ENCODE peak calls at places on chromosome 4, in seven cellular contexts. G is GM12892, V is H1, O is HepG2, N is SK-N-SH, Z is GM12878, A is GM12891. Q is an unnamed sample.

GRCh38 chr4:119026662-119027444 is 108.8 kb upstream of the MYOZ2 start:
- DNase-seq in G (no peak), Z (no peak), A (no peak), O (no peak), V (no peak), N (no peak), Q (no peak)

GRCh38 chr4:151692821-151693504 is 67.8 kb downstream of the GATB start:
- DNase-seq in Z (no peak), O (no peak), V (no peak), A (no peak), N (no peak), G (no peak), Q (no peak)

GRCh38 chr4:159398236-159398638 is 295.4 kb downstream of the RAPGEF2 start:
- DNase-seq in A (no peak), N (no peak), O (no peak), G (no peak), Z (no peak), V (no peak), Q (no peak)

GRCh38 chr4:167622481-167623240 is 388.4 kb upstream of the SPOCK3 start:
- DNase-seq in G (peak), V (no peak), O (peak), Z (no peak), N (peak), A (peak), Q (peak)

GRCh38 chr4:8705161-8706145 is 112.9 kb downstream of the CPZ start:
- DNase-seq in Z (no peak), V (no peak), N (no peak), G (no peak), O (no peak), A (no peak), Q (no peak)

GRCh38 chr4:6565691-6566431 is 9.1 kb upstream of the MAN2B2 start:
- DNase-seq in A (no peak), O (no peak), V (no peak), G (no peak), N (no peak), Z (no peak), Q (no peak)

GRCh38 chr4:47235721-47236120 is 204.4 kb downstream of the GABRB1 start:
- DNase-seq in N (no peak), V (no peak), A (no peak), Z (no peak), G (no peak), O (no peak), Q (no peak)

GRCh38 chr4:103199009-103199408 is 866 bp upstream of the CENPE start:
- DNase-seq in O (no peak), A (no peak), Z (no peak), G (no peak), N (no peak), V (no peak), Q (no peak)

GRCh38 chr4:81452452-81453011 is 19.2 kb downstream of the RASGEF1B start:
- DNase-seq in Z (no peak), N (no peak), A (no peak), G (no peak), V (no peak), O (no peak), Q (no peak)

GRCh38 chr4:84582988-84583870 is at the start of gene CDS1:
- DNase-seq in G (peak), O (no peak), A (peak), V (no peak), N (peak), Z (no peak), Q (peak)

GRCh38 chr4:36206586-36206985 is 37.7 kb downstream of the ARAP2 start:
- DNase-seq in N (no peak), V (no peak), O (no peak), Z (no peak), G (no peak), A (no peak), Q (no peak)

GRCh38 chr4:141643557-141643956 is 7.2 kb downstream of the IL15 start:
- DNase-seq in Z (no peak), V (no peak), G (no peak), O (no peak), A (no peak), N (no peak), Q (no peak)

GRCh38 chr4:137267024-137267423 is 265.3 kb downstream of the PCDH18 start:
- DNase-seq in O (no peak), A (no peak), Z (no peak), N (no peak), G (no peak), V (no peak), Q (no peak)

GRCh38 chr4:184237612-184238011 is 19.9 kb upstream of the ENPP6 start:
- DNase-seq in V (no peak), N (no peak), G (no peak), A (no peak), Z (no peak), O (no peak), Q (no peak)

GRCh38 chr4:128123036-128123435 is 61.9 kb downstream of the LARP1B start:
- DNase-seq in O (no peak), V (no peak), A (no peak), Z (no peak), G (no peak), N (no peak), Q (no peak)

GRCh38 chr4:73021634-73022033 is 47.9 kb downstream of the COX18 start:
- DNase-seq in N (peak), A (peak), O (peak), Z (no peak), G (no peak), V (no peak), Q (peak)

GRCh38 chr4:134501973-134502372 is 300.4 kb upstream of the PABPC4L start:
- DNase-seq in N (no peak), G (no peak), Z (no peak), A (no peak), O (no peak), V (no peak), Q (no peak)

GRCh38 chr4:36324808-36325207 is 43.4 kb downstream of the DTHD1 start:
- DNase-seq in O (no peak), Z (no peak), A (no peak), V (no peak), G (no peak), N (no peak), Q (no peak)

GRCh38 chr4:54897590-54897989 is 227.8 kb downstream of the KDR start:
- DNase-seq in N (no peak), O (no peak), Z (no peak), A (no peak), V (no peak), G (no peak), Q (no peak)

GRCh38 chr4:184746532-184746870 is 12.6 kb upstream of the CENPU start:
- DNase-seq in G (no peak), Z (no peak), O (no peak), A (no peak), N (no peak), V (no peak), Q (no peak)

GRCh38 chr4:87286970-87287369 is 35.7 kb downstream of the HSD17B13 start:
- DNase-seq in G (no peak), N (no peak), A (no peak), O (no peak), V (no peak), Z (no peak), Q (no peak)

GRCh38 chr4:82525287-82525898 is 36.4 kb downstream of the TMEM150C start:
- DNase-seq in Z (no peak), G (no peak), V (no peak), A (no peak), N (no peak), O (no peak), Q (no peak)

GRCh38 chr4:147725673-147726072 is 6.2 kb upstream of the ARHGAP10 start:
- DNase-seq in N (no peak), A (no peak), G (no peak), V (no peak), Z (no peak), O (no peak), Q (no peak)

GRCh38 chr4:185282968-185283367 is 73.6 kb downstream of the SNX25 start:
- DNase-seq in N (no peak), V (no peak), A (no peak), G (no peak), Z (no peak), O (no peak), Q (no peak)

GRCh38 chr4:37245391-37245954 is 930 bp downstream of the NWD2 start:
- DNase-seq in O (no peak), Z (no peak), G (no peak), V (no peak), A (no peak), N (no peak), Q (no peak)

GRCh38 chr4:184805462-184806245 is 20.1 kb downstream of the ACSL1 start:
- DNase-seq in N (peak), V (no peak), O (no peak), G (no peak), A (no peak), Z (no peak), Q (no peak)

GRCh38 chr4:77036206-77036605 is 39.6 kb downstream of the CCNI start:
- DNase-seq in Z (no peak), N (no peak), O (no peak), G (no peak), A (no peak), V (no peak), Q (no peak)

GRCh38 chr4:93897559-93897958 is 69.0 kb downstream of the ATOH1 start:
- DNase-seq in V (no peak), Z (no peak), N (peak), O (peak), A (peak), G (no peak), Q (no peak)

GRCh38 chr4:185019451-185020292 is 1.4 kb downstream of the HELT start:
- DNase-seq in Z (no peak), G (no peak), V (no peak), A (no peak), N (peak), O (no peak), Q (no peak)

GRCh38 chr4:15690020-15690809 is 8.6 kb downstream of the FAM200B start:
- DNase-seq in O (peak), V (no peak), Z (no peak), N (no peak), A (no peak), G (no peak), Q (no peak)

GRCh38 chr4:48909697-48910096 is 3.1 kb upstream of the OCIAD2 start:
- DNase-seq in V (peak), G (no peak), N (peak), O (no peak), Z (no peak), A (no peak), Q (no peak)

GRCh38 chr4:30996841-30997240 is 276.7 kb downstream of the PCDH7 start:
- DNase-seq in O (no peak), A (no peak), V (no peak), G (no peak), Z (no peak), N (no peak), Q (no peak)

GRCh38 chr4:186765673-186766546 is 42.3 kb upstream of the FAT1 start:
- DNase-seq in O (peak), A (no peak), G (no peak), Z (no peak), N (no peak), V (no peak), Q (no peak)

GRCh38 chr4:20127626-20128025 is 124.1 kb upstream of the SLIT2 start:
- DNase-seq in Z (no peak), A (no peak), V (no peak), N (no peak), G (no peak), O (no peak), Q (no peak)

GRCh38 chr4:22970665-22971064 is 277.9 kb downstream of the GBA3 start:
- DNase-seq in A (no peak), Z (no peak), N (no peak), V (no peak), G (no peak), O (no peak), Q (no peak)

DNA sequence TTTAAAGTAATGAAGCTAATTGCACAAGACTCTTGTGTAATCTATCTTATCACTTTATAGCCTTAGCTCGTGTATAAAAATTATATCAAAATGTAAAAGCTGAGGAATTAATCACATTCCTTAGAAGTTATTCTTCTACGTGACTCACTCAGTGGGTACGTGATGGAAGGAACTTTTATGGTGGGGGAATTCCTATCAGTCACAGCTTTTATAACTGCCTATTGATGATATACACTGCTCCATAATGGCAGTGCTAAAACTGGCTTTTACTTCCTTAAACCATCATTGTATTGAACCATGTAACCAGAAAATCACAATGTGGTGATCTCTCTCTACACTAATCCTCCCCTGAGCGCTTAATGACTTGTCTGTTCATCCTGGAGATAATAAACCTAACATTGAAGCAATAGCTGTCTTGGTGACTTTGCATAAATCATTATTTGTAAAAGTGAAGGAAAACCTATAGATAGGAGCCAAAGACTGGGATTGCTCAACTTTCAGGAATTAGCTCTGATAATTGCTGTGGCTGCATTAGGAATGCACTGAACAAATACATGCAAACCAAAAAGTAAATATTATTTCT is 276.7 kb downstream of the GBA3 start:
- DNase-seq in G (no peak), N (no peak), O (peak), Z (no peak), A (no peak), V (no peak), Q (no peak)
- TF ChIP-seq TAF1 in G (no peak), N (no peak), O (no peak), Z (no peak), A (no peak), V (no peak), Q (no peak)

GRCh38 chr4:152990471-152991131 is 54.5 kb downstream of the FHDC1 start:
- DNase-seq in N (no peak), O (no peak), A (no peak), G (no peak), Z (no peak), V (no peak), Q (peak)
- TF ChIP-seq TAF1 in N (no peak), O (no peak), A (no peak), G (no peak), Z (no peak), V (no peak), Q (no peak)

GRCh38 chr4:153788419-153789276 is at the start of gene SFRP2:
- DNase-seq in N (peak), Z (no peak), G (no peak), A (no peak), O (no peak), V (peak), Q (no peak)
- TF ChIP-seq TAF1 in N (no peak), Z (no peak), G (no peak), A (no peak), O (no peak), V (peak), Q (no peak)

GRCh38 chr4:2834001-2834921 is 9.4 kb upstream of the ADD1 start:
- DNase-seq in V (no peak), Z (no peak), G (peak), O (no peak), A (peak), N (no peak), Q (no peak)

GRCh38 chr4:2831611-2832308 is 11.9 kb upstream of the ADD1 start:
- DNase-seq in N (peak), O (no peak), G (peak), A (peak), V (no peak), Z (no peak), Q (no peak)

GRCh38 chr4:2833671-2834000 is 10.0 kb upstream of the ADD1 start:
- DNase-seq in O (no peak), Z (no peak), N (no peak), G (peak), V (no peak), A (peak), Q (no peak)

GRCh38 chr4:2832309-2832980 is 11.2 kb upstream of the ADD1 start:
- DNase-seq in G (peak), A (peak), Z (no peak), O (no peak), V (no peak), N (peak), Q (no peak)

DNA sequence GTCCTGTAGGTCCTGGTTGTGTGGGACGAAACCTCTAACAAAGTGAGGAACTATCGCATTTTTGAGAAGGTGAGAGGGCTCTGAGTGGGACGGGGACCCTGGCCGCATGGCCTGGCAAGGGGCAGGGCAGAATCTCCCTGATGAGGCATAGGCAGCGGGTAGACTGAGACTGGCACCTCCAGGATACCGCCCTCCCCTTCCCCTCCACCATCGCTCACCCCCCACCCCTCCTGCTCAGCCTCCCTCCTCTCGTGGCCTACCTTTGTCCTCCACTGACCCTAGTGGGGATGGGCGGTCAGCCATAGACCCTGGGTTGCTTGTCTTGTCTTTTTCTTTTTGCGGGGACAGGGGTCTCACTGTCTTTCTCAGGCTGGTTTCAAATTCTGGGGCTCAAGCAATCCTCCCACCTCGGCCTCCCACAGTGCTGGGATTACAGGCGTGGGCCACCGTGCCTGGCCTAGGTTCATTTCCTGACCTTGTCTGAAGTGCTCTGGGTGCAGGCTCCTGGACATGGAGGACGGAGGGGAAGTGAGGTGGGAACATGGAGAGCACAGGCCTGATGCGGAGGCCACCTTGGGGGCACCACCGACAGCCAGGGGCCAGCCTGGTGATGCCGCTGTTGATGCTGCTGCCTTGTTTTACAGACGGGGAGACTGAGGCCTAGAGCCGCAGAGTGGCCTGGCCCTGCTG is 10.5 kb upstream of the ADD1 start:
- DNase-seq in G (no peak), N (no peak), V (no peak), A (peak), O (no peak), Z (no peak), Q (no peak)
- TF ChIP-seq TAF1 in G (no peak), N (no peak), V (no peak), A (no peak), O (no peak), Z (no peak), Q (no peak)

GRCh38 chr4:112940364-112940763 is 109.1 kb upstream of the ANK2 start:
- DNase-seq in V (no peak), A (no peak), G (no peak), O (no peak), Z (no peak), N (peak), Q (no peak)

GRCh38 chr4:112933790-112934189 is 115.7 kb upstream of the ANK2 start:
- DNase-seq in V (no peak), N (no peak), A (no peak), Z (no peak), O (no peak), G (no peak), Q (no peak)

GRCh38 chr4:112942077-112942476 is 107.4 kb upstream of the ANK2 start:
- DNase-seq in V (no peak), O (no peak), A (no peak), N (no peak), G (no peak), Z (no peak), Q (no peak)

GRCh38 chr4:112939901-112940300 is 109.6 kb upstream of the ANK2 start:
- DNase-seq in N (no peak), A (no peak), G (no peak), V (no peak), Z (no peak), O (no peak), Q (no peak)

DNA sequence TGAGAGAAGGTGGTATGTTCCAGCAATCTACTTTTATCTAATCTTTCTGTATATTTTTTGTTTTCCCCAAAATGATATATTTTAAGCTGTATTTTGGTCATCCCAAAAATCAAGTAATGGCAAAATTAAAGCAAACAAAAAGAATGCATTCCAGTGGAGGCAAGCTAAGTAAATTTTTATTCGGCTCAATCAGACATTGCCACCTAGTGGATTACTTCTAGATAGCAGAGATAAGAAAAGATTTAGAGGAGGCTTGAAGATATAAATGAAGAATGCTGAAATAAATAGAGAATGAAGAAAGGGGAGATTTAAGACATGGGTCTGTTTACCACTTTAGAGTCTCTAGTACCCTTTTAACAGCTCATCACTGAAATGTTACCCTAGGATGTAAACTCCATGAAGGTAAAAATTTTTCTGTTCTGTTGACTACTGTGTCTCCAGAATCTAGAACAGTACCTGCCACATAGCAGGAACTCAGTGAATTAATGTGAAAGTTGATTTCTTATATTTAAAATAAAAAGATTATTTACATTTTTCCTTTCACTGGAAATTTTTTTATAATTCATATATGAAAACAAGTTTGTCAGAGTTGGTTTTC is 110.9 kb upstream of the ANK2 start:
- DNase-seq in N (peak), G (no peak), Z (no peak), A (peak), V (no peak), O (peak), Q (no peak)
- TF ChIP-seq TAF1 in N (no peak), G (no peak), Z (no peak), A (no peak), V (no peak), O (no peak), Q (no peak)

GRCh38 chr4:25637581-25638220 is 17.9 kb upstream of the SLC34A2 start:
- DNase-seq in O (no peak), Z (no peak), G (no peak), V (no peak), N (no peak), A (no peak), Q (no peak)

GRCh38 chr4:25633541-25633940 is 22.1 kb upstream of the SLC34A2 start:
- DNase-seq in Z (no peak), V (no peak), G (no peak), N (no peak), A (no peak), O (no peak), Q (no peak)

GRCh38 chr4:25632135-25632534 is 23.5 kb upstream of the SLC34A2 start:
- DNase-seq in A (no peak), G (no peak), V (no peak), Z (no peak), O (no peak), N (no peak), Q (no peak)

GRCh38 chr4:25638221-25638601 is 17.4 kb upstream of the SLC34A2 start:
- DNase-seq in O (no peak), G (no peak), N (no peak), Z (no peak), A (no peak), V (no peak), Q (no peak)

GRCh38 chr4:25635501-25635900 is 20.1 kb upstream of the SLC34A2 start:
- DNase-seq in V (no peak), Z (no peak), G (no peak), A (no peak), N (no peak), O (no peak), Q (no peak)
- TF ChIP-seq TAF1 in V (no peak), Z (no peak), G (no peak), A (no peak), N (no peak), O (no peak), Q (no peak)

GRCh38 chr4:111937368-111937767 is 207.9 kb upstream of the FAM241A start:
- DNase-seq in G (no peak), Z (no peak), O (peak), V (no peak), N (no peak), A (no peak), Q (no peak)
- TF ChIP-seq TAF1 in G (no peak), Z (no peak), O (no peak), V (no peak), N (no peak), A (no peak), Q (no peak)